ENCODE peak calls at places on chromosomes 5 and 9, in five cellular contexts. One of them, this sample, is unnamed.

GRCh38 chr5:129460121-129460950 is at the start of gene ADAMTS19:
- DNase-seq in iPS-NIHi11: peak; percentile 67
- DNase-seq in Kasumi-1: peak; percentile 62
- DNase-seq in mesenteric fat pad: no peak
- DNase-seq in GM10248: peak; percentile 31
- DNase-seq in this sample: no peak

GRCh38 chr9:71384343-71384742 is 262.9 kb upstream of the TRPM3 start:
- DNase-seq in mesenteric fat pad: no peak
- DNase-seq in GM10248: no peak
- DNase-seq in Kasumi-1: no peak
- DNase-seq in iPS-NIHi11: no peak
- DNase-seq in this sample: no peak

GRCh38 chr5:75281716-75282465 is 45.2 kb upstream of the ANKRD31 start:
- DNase-seq in Kasumi-1: no peak
- DNase-seq in GM10248: no peak
- DNase-seq in mesenteric fat pad: no peak
- DNase-seq in iPS-NIHi11: no peak
- DNase-seq in this sample: no peak

GRCh38 chr5:52132053-52132452 is 655.7 kb upstream of the ITGA1 start:
- DNase-seq in iPS-NIHi11: no peak
- DNase-seq in Kasumi-1: no peak
- DNase-seq in GM10248: no peak
- DNase-seq in mesenteric fat pad: no peak
- DNase-seq in this sample: no peak

GRCh38 chr9:134522502-134522848 is 119.1 kb upstream of the COL5A1 start:
- DNase-seq in Kasumi-1: no peak
- DNase-seq in GM10248: no peak
- DNase-seq in mesenteric fat pad: peak; percentile 60
- DNase-seq in iPS-NIHi11: no peak
- DNase-seq in this sample: no peak

GRCh38 chr9:126472931-126473330 is 140.8 kb upstream of the LMX1B start:
- DNase-seq in iPS-NIHi11: no peak
- DNase-seq in Kasumi-1: no peak
- DNase-seq in GM10248: no peak
- DNase-seq in mesenteric fat pad: no peak
- DNase-seq in this sample: no peak

GRCh38 chr9:91681461-91682305 is 258.1 kb upstream of the NFIL3 start:
- DNase-seq in GM10248: peak; percentile 87
- DNase-seq in mesenteric fat pad: no peak
- DNase-seq in iPS-NIHi11: peak; percentile 96
- DNase-seq in Kasumi-1: peak; percentile 71
- DNase-seq in this sample: peak; percentile 87

GRCh38 chr9:1946506-1946905 is 68.6 kb upstream of the SMARCA2 start:
- DNase-seq in mesenteric fat pad: no peak
- DNase-seq in GM10248: no peak
- DNase-seq in Kasumi-1: no peak
- DNase-seq in iPS-NIHi11: no peak
- DNase-seq in this sample: no peak

GRCh38 chr9:111902396-111903147 is 6.0 kb downstream of the UGCG start:
- DNase-seq in Kasumi-1: no peak
- DNase-seq in iPS-NIHi11: no peak
- DNase-seq in GM10248: no peak
- DNase-seq in mesenteric fat pad: no peak
- DNase-seq in this sample: no peak

GRCh38 chr5:15074651-15075050 is 203.1 kb upstream of the ANKH start:
- DNase-seq in Kasumi-1: no peak
- DNase-seq in mesenteric fat pad: no peak
- DNase-seq in GM10248: no peak
- DNase-seq in iPS-NIHi11: no peak
- DNase-seq in this sample: no peak

GRCh38 chr5:171433352-171433698 is 13.9 kb downstream of the FGF18 start:
- DNase-seq in iPS-NIHi11: no peak
- DNase-seq in GM10248: no peak
- DNase-seq in mesenteric fat pad: no peak
- DNase-seq in Kasumi-1: no peak
- DNase-seq in this sample: peak; percentile 38

GRCh38 chr5:150278046-150278760 is 11.4 kb downstream of the CAMK2A start:
- DNase-seq in iPS-NIHi11: no peak
- DNase-seq in GM10248: no peak
- DNase-seq in mesenteric fat pad: no peak
- DNase-seq in Kasumi-1: no peak
- DNase-seq in this sample: no peak

GRCh38 chr9:123960366-123960765 is 30.4 kb upstream of the DENND1A start:
- DNase-seq in Kasumi-1: no peak
- DNase-seq in mesenteric fat pad: no peak
- DNase-seq in iPS-NIHi11: no peak
- DNase-seq in GM10248: no peak
- DNase-seq in this sample: no peak

GRCh38 chr5:7015586-7016256 is 302.5 kb downstream of the TENT4A start:
- DNase-seq in GM10248: no peak
- DNase-seq in iPS-NIHi11: peak; percentile 35
- DNase-seq in Kasumi-1: no peak
- DNase-seq in mesenteric fat pad: no peak
- DNase-seq in this sample: no peak

GRCh38 chr5:112338681-112339337 is 80.3 kb downstream of the EPB41L4A start:
- DNase-seq in GM10248: no peak
- DNase-seq in iPS-NIHi11: peak; percentile 37
- DNase-seq in mesenteric fat pad: no peak
- DNase-seq in Kasumi-1: no peak
- DNase-seq in this sample: no peak

GRCh38 chr5:175623086-175623485 is 34.8 kb upstream of the HRH2 start:
- DNase-seq in Kasumi-1: no peak
- DNase-seq in mesenteric fat pad: no peak
- DNase-seq in iPS-NIHi11: no peak
- DNase-seq in GM10248: no peak
- DNase-seq in this sample: no peak

GRCh38 chr5:141149812-141150211 is at the start of gene PCDHB6:
- DNase-seq in iPS-NIHi11: no peak
- DNase-seq in mesenteric fat pad: no peak
- DNase-seq in GM10248: no peak
- DNase-seq in Kasumi-1: no peak
- DNase-seq in this sample: no peak

GRCh38 chr9:37262410-37262809 is 142.0 kb downstream of the ZCCHC7 start:
- DNase-seq in Kasumi-1: peak; percentile 6
- DNase-seq in mesenteric fat pad: no peak
- DNase-seq in iPS-NIHi11: peak; percentile 11
- DNase-seq in GM10248: no peak
- DNase-seq in this sample: no peak

GRCh38 chr5:174316326-174316725 is 270.8 kb downstream of the NSG2 start:
- DNase-seq in Kasumi-1: no peak
- DNase-seq in iPS-NIHi11: no peak
- DNase-seq in GM10248: no peak
- DNase-seq in mesenteric fat pad: peak; percentile 74
- DNase-seq in this sample: no peak

GRCh38 chr5:66113160-66113559 is 30.9 kb upstream of the SREK1 start:
- DNase-seq in GM10248: no peak
- DNase-seq in mesenteric fat pad: no peak
- DNase-seq in Kasumi-1: no peak
- DNase-seq in iPS-NIHi11: no peak
- DNase-seq in this sample: no peak

GRCh38 chr9:20286154-20286553 is 336.1 kb downstream of the MLLT3 start:
- DNase-seq in GM10248: no peak
- DNase-seq in mesenteric fat pad: no peak
- DNase-seq in Kasumi-1: no peak
- DNase-seq in iPS-NIHi11: no peak
- DNase-seq in this sample: no peak

GRCh38 chr5:159341145-159341544 is 10.9 kb upstream of the IL12B start:
- DNase-seq in mesenteric fat pad: no peak
- DNase-seq in iPS-NIHi11: no peak
- DNase-seq in GM10248: no peak
- DNase-seq in Kasumi-1: no peak
- DNase-seq in this sample: no peak

GRCh38 chr5:131460867-131461572 is 174.0 kb downstream of the RAPGEF6 start:
- DNase-seq in iPS-NIHi11: no peak
- DNase-seq in mesenteric fat pad: no peak
- DNase-seq in Kasumi-1: no peak
- DNase-seq in GM10248: no peak
- DNase-seq in this sample: no peak

GRCh38 chr9:8783999-8784398 is 984.4 kb upstream of the DMAC1 start:
- DNase-seq in iPS-NIHi11: no peak
- DNase-seq in Kasumi-1: no peak
- DNase-seq in GM10248: no peak
- DNase-seq in mesenteric fat pad: no peak
- DNase-seq in this sample: no peak